ENCODE peak calls at places on chromosomes 1 and 21, in eight cellular contexts. V, T, Z, P, L, U, B and N are unnamed samples.

GRCh38 chr1:234551032-234551378 is 59.0 kb downstream of the IRF2BP2 start:
- DNase-seq in B (no peak), U (no peak), T (no peak), Z (no peak), V (no peak), L (no peak), P (no peak), N (no peak)

GRCh38 chr1:51063121-51063520 is 38.9 kb upstream of the C1orf185 start:
- DNase-seq in U (no peak), B (no peak), L (no peak), P (no peak), Z (no peak), V (no peak), T (peak), N (no peak)

GRCh38 chr1:192763243-192763642 is 45.6 kb upstream of the RGS2 start:
- DNase-seq in T (no peak), Z (no peak), L (no peak), B (no peak), U (no peak), V (no peak), P (no peak), N (no peak)

GRCh38 chr1:52057876-52058275 is 1.8 kb downstream of the BTF3L4 start:
- DNase-seq in P (no peak), T (no peak), L (no peak), B (no peak), V (no peak), U (no peak), Z (no peak), N (no peak)

GRCh38 chr21:37921091-37921490 is 4.8 kb upstream of the KCNJ6 start:
- DNase-seq in B (no peak), Z (no peak), V (no peak), U (no peak), P (no peak), L (no peak), T (no peak), N (no peak)

GRCh38 chr1:38873027-38873969 is at the start of gene MYCBP:
- DNase-seq in P (peak), B (peak), Z (peak), T (peak), L (peak), V (peak), U (peak), N (peak)

GRCh38 chr1:81681570-81681969 is 119.2 kb upstream of the ADGRL2 start:
- DNase-seq in V (no peak), T (no peak), B (no peak), U (peak), P (no peak), Z (peak), L (no peak), N (no peak)

GRCh38 chr1:23951646-23952095 is 8.0 kb upstream of the PNRC2 start:
- DNase-seq in L (no peak), P (no peak), T (peak), U (peak), B (no peak), V (no peak), Z (no peak), N (no peak)

GRCh38 chr1:25890249-25891034 is 14.9 kb upstream of the PAQR7 start:
- DNase-seq in L (no peak), B (no peak), T (peak), P (no peak), U (peak), V (no peak), Z (peak), N (no peak)

GRCh38 chr1:188668083-188668482 is 1809.6 kb downstream of the BRINP3 start:
- DNase-seq in L (no peak), P (no peak), V (no peak), B (peak), Z (no peak), U (no peak), T (peak), N (no peak)

GRCh38 chr1:30286984-30287839 is 436.2 kb downstream of the MATN1 start:
- DNase-seq in V (no peak), L (no peak), Z (no peak), B (no peak), P (no peak), U (peak), T (no peak), N (no peak)

GRCh38 chr1:46643368-46643775 is 24.8 kb downstream of the ATPAF1 start:
- DNase-seq in V (no peak), T (peak), B (no peak), L (no peak), P (no peak), Z (no peak), U (peak), N (no peak)

GRCh38 chr21:29232601-29233541 is 65.9 kb upstream of the BACH1 start:
- DNase-seq in B (no peak), P (no peak), Z (no peak), V (no peak), L (no peak), U (no peak), T (peak), N (no peak)

GRCh38 chr1:26159113-26160039 is 497 bp downstream of the FAM110D start:
- DNase-seq in P (no peak), Z (no peak), B (no peak), V (no peak), U (peak), T (no peak), L (no peak), N (no peak)

GRCh38 chr1:59917026-59917784 is 9.4 kb downstream of the CYP2J2 start:
- DNase-seq in B (no peak), L (no peak), U (no peak), Z (no peak), V (no peak), P (no peak), T (no peak), N (peak)

GRCh38 chr1:223109581-223110026 is 33.4 kb downstream of the TLR5 start:
- DNase-seq in U (peak), P (no peak), Z (peak), B (no peak), L (no peak), V (no peak), T (no peak), N (no peak)

GRCh38 chr21:34900376-34900775 is 148.7 kb downstream of the RUNX1 start:
- DNase-seq in U (no peak), Z (no peak), T (peak), B (no peak), V (no peak), P (no peak), L (no peak), N (no peak)

GRCh38 chr1:169892819-169893644 is 664 bp downstream of the SCYL3 start:
- DNase-seq in L (no peak), U (peak), P (no peak), V (no peak), T (peak), Z (no peak), B (no peak), N (no peak)

GRCh38 chr1:55478742-55479141 is 263.6 kb upstream of the USP24 start:
- DNase-seq in V (no peak), U (peak), Z (no peak), L (no peak), B (peak), T (peak), P (no peak), N (no peak)

GRCh38 chr1:117821782-117822447 is 107.5 kb downstream of the GDAP2 start:
- DNase-seq in L (no peak), T (peak), V (no peak), Z (peak), P (no peak), B (peak), U (no peak), N (no peak)

GRCh38 chr1:101137144-101138126 is 99.4 kb upstream of the S1PR1 start:
- DNase-seq in T (peak), V (no peak), Z (no peak), U (no peak), P (no peak), B (no peak), L (no peak), N (no peak)

GRCh38 chr1:210328032-210328745 is 513 bp upstream of the HHAT start:
- DNase-seq in L (no peak), T (no peak), P (no peak), V (no peak), Z (no peak), B (no peak), U (peak), N (peak)

GRCh38 chr21:38171723-38172344 is 85.0 kb upstream of the KCNJ15 start:
- DNase-seq in P (no peak), T (peak), B (no peak), V (no peak), Z (no peak), U (peak), L (no peak), N (no peak)

GRCh38 chr1:23370744-23371710 is 1.4 kb upstream of the ZNF436 start:
- DNase-seq in L (no peak), Z (no peak), B (no peak), T (no peak), V (no peak), U (peak), P (no peak), N (no peak)

GRCh38 chr1:95067069-95067468 is 5.7 kb downstream of the ALG14 start:
- DNase-seq in P (no peak), T (no peak), L (no peak), V (no peak), Z (no peak), B (no peak), U (no peak), N (no peak)

GRCh38 chr1:25053576-25054075 is 123.5 kb upstream of the RUNX3 start:
- DNase-seq in U (no peak), L (no peak), B (no peak), V (no peak), P (no peak), T (no peak), Z (no peak), N (no peak)

GRCh38 chr1:10973552-10973951 is 38.9 kb upstream of the TARDBP start:
- DNase-seq in L (no peak), U (no peak), Z (peak), P (no peak), T (peak), B (no peak), V (no peak), N (no peak)

GRCh38 chr1:241611063-241611462 is 29.1 kb downstream of the CHML start:
- DNase-seq in V (no peak), L (no peak), P (no peak), Z (no peak), U (peak), B (peak), T (peak), N (no peak)

GRCh38 chr1:117059334-117059677 is 820 bp upstream of the TTF2 start:
- DNase-seq in Z (peak), V (peak), P (peak), U (peak), T (no peak), B (no peak), L (peak), N (peak)

GRCh38 chr1:215589650-215590049 is 22.5 kb downstream of the KCTD3 start:
- DNase-seq in B (no peak), Z (no peak), P (no peak), T (no peak), V (no peak), L (no peak), U (no peak), N (no peak)

GRCh38 chr1:164685247-164685646 is 126.3 kb downstream of the PBX1 start:
- DNase-seq in V (no peak), Z (no peak), U (no peak), P (no peak), T (no peak), L (no peak), B (no peak), N (no peak)

GRCh38 chr1:12344611-12345299 is 114.9 kb downstream of the VPS13D start:
- DNase-seq in B (peak), U (no peak), L (no peak), Z (no peak), T (no peak), P (no peak), V (no peak), N (no peak)

GRCh38 chr1:22126531-22126930 is 16.4 kb downstream of the WNT4 start:
- DNase-seq in L (no peak), V (no peak), B (no peak), U (peak), P (no peak), Z (no peak), T (no peak), N (no peak)

GRCh38 chr1:40650075-40650474 is 15.4 kb downstream of the RIMS3 start:
- DNase-seq in L (no peak), V (no peak), T (peak), Z (no peak), U (no peak), P (no peak), B (no peak), N (no peak)

GRCh38 chr1:171188388-171189266 is 3.5 kb downstream of the FMO2 start:
- DNase-seq in V (peak), Z (peak), L (peak), T (peak), P (peak), U (peak), B (peak), N (no peak)

GRCh38 chr1:222909586-222909985 is 94.7 kb downstream of the DISP1 start:
- DNase-seq in B (no peak), Z (no peak), P (no peak), T (peak), L (no peak), V (no peak), U (no peak), N (no peak)

GRCh38 chr1:38115682-38116187 is 69.1 kb upstream of the POU3F1 start:
- DNase-seq in P (no peak), T (no peak), Z (no peak), B (no peak), V (no peak), L (no peak), U (no peak), N (no peak)